ENCODE peak calls at places on chromosomes 6 and 20, in four cellular contexts. O is fibroblast of villous mesenchyme, Y is spleen, S is lung. L is an unnamed sample.

GRCh38 chr6:158122048-158122447 is 46.0 kb downstream of the SERAC1 start:
- DNase-seq in O (no peak), Y (no peak), S (no peak), L (no peak)

GRCh38 chr6:50913105-50913770 is 94.6 kb downstream of the TFAP2B start:
- DNase-seq in O (no peak), Y (no peak), S (no peak), L (no peak)

GRCh38 chr6:63744810-63745209 is 109.2 kb downstream of the PHF3 start:
- DNase-seq in O (no peak), Y (no peak), S (no peak), L (no peak)

GRCh38 chr6:10393544-10394225 is 21.2 kb downstream of the TFAP2A start:
- DNase-seq in O (no peak), Y (no peak), S (no peak), L (no peak)

GRCh38 chr20:19026901-19027644 is 185.4 kb upstream of the SLC24A3 start:
- DNase-seq in O (no peak), Y (no peak), S (peak), L (no peak)

GRCh38 chr20:23659989-23660837 is 22.5 kb upstream of the CST3 start:
- DNase-seq in O (peak), Y (no peak), S (no peak), L (no peak)

GRCh38 chr20:51258582-51259175 is 235.8 kb upstream of the KCNG1 start:
- DNase-seq in O (no peak), Y (no peak), S (no peak), L (no peak)

GRCh38 chr6:24126586-24127192 is 674 bp downstream of the NRSN1 start:
- DNase-seq in O (peak), Y (no peak), S (peak), L (no peak)

GRCh38 chr20:1619861-1620444 is at the start of gene SIRPB1:
- DNase-seq in O (no peak), Y (peak), S (peak), L (no peak)

GRCh38 chr6:89035252-89036106 is 45.1 kb upstream of the PNRC1 start:
- DNase-seq in O (peak), Y (no peak), S (peak), L (no peak)

GRCh38 chr6:107644513-107644912 is 154.6 kb downstream of the SOBP start:
- DNase-seq in O (no peak), Y (no peak), S (no peak), L (no peak)

GRCh38 chr6:148523051-148523450 is 180.4 kb downstream of the SASH1 start:
- DNase-seq in O (peak), Y (no peak), S (no peak), L (no peak)

DNA sequence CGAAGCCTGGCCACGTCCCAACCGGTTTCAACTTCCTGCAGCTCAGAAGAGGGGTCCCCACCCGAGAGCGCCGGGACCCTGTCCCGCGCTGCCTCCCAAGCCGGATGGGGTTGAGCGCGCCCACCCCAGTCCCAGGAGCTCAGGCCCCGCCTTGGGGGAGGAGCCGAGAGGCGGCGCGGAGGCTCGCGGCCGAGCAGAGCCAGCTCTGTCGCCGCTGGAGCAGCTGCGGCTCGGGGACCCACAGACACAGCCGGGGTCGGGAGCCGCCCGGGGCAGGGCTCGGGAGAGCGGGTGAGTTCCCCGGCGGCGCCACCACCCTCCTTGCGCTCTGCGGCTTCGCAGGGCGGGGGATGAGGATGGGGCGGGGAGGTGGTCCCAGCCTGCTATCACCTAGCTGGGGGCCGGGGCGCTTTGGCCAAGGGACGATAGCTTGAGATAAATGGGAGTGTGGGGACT is at the start of gene PPP1R16B:
- DNase-seq in O (no peak), Y (peak), S (no peak), L (no peak)
- TF ChIP-seq CTCF in O (no peak), Y (no peak), S (no peak), L (no peak)

GRCh38 chr6:136535880-136536620 is 14.2 kb downstream of the MAP7 start:
- DNase-seq in O (no peak), Y (no peak), S (no peak), L (no peak)

GRCh38 chr6:136535017-136535416 is 15.2 kb downstream of the MAP7 start:
- DNase-seq in O (no peak), Y (no peak), S (no peak), L (no peak)

GRCh38 chr6:136539967-136540366 is 10.3 kb downstream of the MAP7 start:
- DNase-seq in O (no peak), Y (no peak), S (no peak), L (no peak)

GRCh38 chr6:136541395-136541794 is 8.8 kb downstream of the MAP7 start:
- DNase-seq in O (no peak), Y (no peak), S (no peak), L (no peak)

GRCh38 chr6:136538836-136539235 is 11.4 kb downstream of the MAP7 start:
- DNase-seq in O (no peak), Y (no peak), S (no peak), L (no peak)
- TF ChIP-seq CTCF in O (no peak), Y (no peak), S (no peak), L (no peak)

GRCh38 chr6:41275489-41275888 is 11.0 kb downstream of the TREM1 start:
- DNase-seq in O (no peak), Y (no peak), S (no peak), L (no peak)

GRCh38 chr6:41280658-41281057 is 5.8 kb downstream of the TREM1 start:
- DNase-seq in O (no peak), Y (no peak), S (no peak), L (no peak)

GRCh38 chr6:41277644-41278043 is 8.8 kb downstream of the TREM1 start:
- DNase-seq in O (no peak), Y (no peak), S (no peak), L (no peak)

GRCh38 chr6:41274291-41274690 is 12.2 kb downstream of the TREM1 start:
- DNase-seq in O (no peak), Y (no peak), S (no peak), L (no peak)

GRCh38 chr6:41278699-41279405 is 7.6 kb downstream of the TREM1 start:
- DNase-seq in O (peak), Y (peak), S (peak), L (no peak)
- TF ChIP-seq CTCF in O (peak), Y (peak), S (peak), L (peak)

GRCh38 chr20:49435639-49436038 is 46.8 kb downstream of the KCNB1 start:
- DNase-seq in O (no peak), Y (no peak), S (no peak), L (no peak)

GRCh38 chr20:49433387-49433786 is 49.1 kb downstream of the KCNB1 start:
- DNase-seq in O (no peak), Y (no peak), S (no peak), L (no peak)

GRCh38 chr20:49431345-49431744 is 51.1 kb downstream of the KCNB1 start:
- DNase-seq in O (no peak), Y (no peak), S (no peak), L (no peak)

GRCh38 chr20:49430320-49430719 is 52.1 kb downstream of the KCNB1 start:
- DNase-seq in O (no peak), Y (no peak), S (no peak), L (no peak)

DNA sequence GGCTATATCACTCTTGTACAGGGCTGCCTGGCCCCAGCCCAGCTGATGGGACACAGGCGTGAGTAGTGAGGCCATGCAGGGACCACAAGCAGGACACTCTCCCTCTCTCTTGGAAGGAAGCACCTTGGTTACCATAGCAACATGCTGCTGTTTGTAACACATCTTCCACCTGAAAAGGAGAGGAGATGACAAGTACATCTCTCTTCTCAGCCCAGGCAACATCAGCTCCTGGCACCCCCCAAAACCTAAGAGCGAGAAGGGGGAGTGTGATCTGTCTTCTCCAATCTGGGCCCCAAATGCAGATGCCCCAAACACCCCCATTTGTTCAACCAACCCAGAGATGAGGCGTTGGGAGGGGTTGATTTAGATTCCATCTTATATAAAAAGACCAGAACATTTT is 49.9 kb downstream of the KCNB1 start:
- DNase-seq in O (no peak), Y (no peak), S (no peak), L (no peak)
- TF ChIP-seq CTCF in O (no peak), Y (no peak), S (no peak), L (no peak)

GRCh38 chr20:6966721-6967120 is 199.2 kb downstream of the BMP2 start:
- DNase-seq in O (peak), Y (no peak), S (no peak), L (no peak)
- TF ChIP-seq CTCF in O (no peak), Y (no peak), S (no peak), L (no peak)

GRCh38 chr6:71621918-71622519 is 264.3 kb upstream of the RIMS1 start:
- DNase-seq in O (peak), Y (no peak), S (no peak), L (no peak)
- TF ChIP-seq CTCF in O (peak), Y (no peak), S (no peak), L (peak)

GRCh38 chr6:125791820-125792165 is 1.0 kb downstream of the NCOA7 start:
- DNase-seq in O (no peak), Y (no peak), S (no peak), L (no peak)

GRCh38 chr6:125789167-125789566 is 1.6 kb upstream of the NCOA7 start:
- DNase-seq in O (no peak), Y (peak), S (no peak), L (no peak)

GRCh38 chr6:125789576-125790402 is 971 bp upstream of the NCOA7 start:
- DNase-seq in O (peak), Y (peak), S (peak), L (no peak)

GRCh38 chr6:125791151-125791819 is 525 bp downstream of the NCOA7 start:
- DNase-seq in O (peak), Y (peak), S (no peak), L (no peak)

GRCh38 chr6:125790403-125791150 is at the start of gene NCOA7:
- DNase-seq in O (peak), Y (peak), S (peak), L (peak)
- TF ChIP-seq CTCF in O (no peak), Y (peak), S (no peak), L (peak)

L was measured in chondrocyte.